ENCODE peak calls at places on chromosomes 1 and 21, in five cellular contexts. E, Z, K, I and W are unnamed samples. For H3K4me1, the result is how much of the 10 kb centered on the place peaks cover.

GRCh38 chr1:35558374-35559316 is 1.0 kb downstream of the NCDN start:
- DNase-seq in K (no peak), I (peak), Z (no peak), E (no peak), W (peak)

GRCh38 chr1:51656374-51656773 is 39.5 kb downstream of the OSBPL9 start:
- DNase-seq in E (no peak), K (no peak), I (no peak), Z (no peak), W (no peak)

GRCh38 chr1:113714606-113715269 is 44.5 kb downstream of the PHTF1 start:
- DNase-seq in E (no peak), I (no peak), Z (no peak), K (no peak), W (no peak)

GRCh38 chr1:218439541-218440295 is 94.6 kb downstream of the TGFB2 start:
- DNase-seq in Z (peak), I (no peak), K (no peak), E (no peak), W (no peak)

GRCh38 chr1:23594927-23595353 is 35.6 kb upstream of the ID3 start:
- DNase-seq in E (peak), K (peak), I (no peak), Z (no peak), W (peak)

GRCh38 chr21:36980280-36981048 is 14.0 kb upstream of the HLCS start:
- DNase-seq in Z (no peak), E (peak), I (no peak), K (peak), W (no peak)

GRCh38 chr1:33517596-33518250 is 45.3 kb downstream of the ZSCAN20 start:
- DNase-seq in E (no peak), K (no peak), Z (no peak), I (no peak), W (no peak)

GRCh38 chr21:42383331-42383730 is 12.5 kb downstream of the TMPRSS3 start:
- DNase-seq in I (no peak), E (peak), Z (no peak), K (no peak), W (no peak)

GRCh38 chr1:206769331-206769731 is 1.2 kb upstream of the IL19 start:
- DNase-seq in E (no peak), K (no peak), Z (no peak), I (peak), W (no peak)

GRCh38 chr1:226276077-226276682 is 32.8 kb downstream of the LIN9 start:
- DNase-seq in Z (no peak), E (no peak), K (no peak), I (no peak), W (no peak)

GRCh38 chr1:78247079-78247478 is 201.3 kb downstream of the GIPC2 start:
- DNase-seq in E (no peak), I (no peak), Z (no peak), K (no peak), W (no peak)

GRCh38 chr1:20291621-20292020 is 946 bp downstream of the VWA5B1 start:
- DNase-seq in K (no peak), I (no peak), E (no peak), Z (no peak), W (peak)

GRCh38 chr1:8458607-8459006 is 140.7 kb downstream of the SLC45A1 start:
- DNase-seq in Z (no peak), K (no peak), I (no peak), E (no peak), W (no peak)

GRCh38 chr1:8455700-8456305 is 137.9 kb downstream of the SLC45A1 start:
- DNase-seq in Z (no peak), E (no peak), K (no peak), I (no peak), W (no peak)

GRCh38 chr1:8456991-8457390 is 139.1 kb downstream of the SLC45A1 start:
- DNase-seq in E (no peak), Z (no peak), K (no peak), I (no peak), W (no peak)

GRCh38 chr1:8456306-8456912 is 138.5 kb downstream of the SLC45A1 start:
- DNase-seq in Z (no peak), I (no peak), K (no peak), E (no peak), W (no peak)

DNA sequence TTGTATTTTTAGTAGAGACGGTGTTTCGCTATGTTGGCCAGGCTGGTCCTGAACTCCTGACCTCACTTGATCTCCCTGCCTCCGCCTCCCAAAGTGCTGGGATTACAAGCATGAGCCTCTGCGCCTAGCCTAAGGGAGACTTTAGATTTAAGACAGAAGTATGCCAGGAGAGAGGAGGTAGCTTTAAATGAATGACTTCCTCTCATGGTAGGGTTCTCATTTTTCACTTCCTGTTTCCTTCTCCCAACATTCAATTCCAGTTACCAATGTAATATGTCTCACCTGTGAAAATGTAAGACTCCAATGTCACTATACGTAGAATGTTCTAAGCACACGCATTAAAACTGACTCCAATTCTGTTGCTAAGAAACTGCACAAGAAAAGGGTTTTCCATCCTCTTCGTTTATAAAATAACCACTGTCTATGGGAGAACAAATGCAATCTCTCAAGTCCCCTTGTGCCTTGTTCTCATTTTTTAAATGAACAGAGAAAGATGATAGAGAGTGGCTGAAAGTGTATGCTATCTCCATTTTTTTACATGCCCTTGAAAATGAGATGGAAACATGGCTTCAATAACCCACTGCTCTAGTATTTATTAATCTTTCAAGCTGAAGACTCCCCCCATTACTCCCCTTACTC is 140.0 kb downstream of the SLC45A1 start:
- DNase-seq in Z (no peak), K (no peak), E (no peak), I (no peak), W (no peak)
- H3K4me3 ChIP-seq in Z (no peak), K (no peak), E (no peak), I (no peak), W (no peak)

DNA sequence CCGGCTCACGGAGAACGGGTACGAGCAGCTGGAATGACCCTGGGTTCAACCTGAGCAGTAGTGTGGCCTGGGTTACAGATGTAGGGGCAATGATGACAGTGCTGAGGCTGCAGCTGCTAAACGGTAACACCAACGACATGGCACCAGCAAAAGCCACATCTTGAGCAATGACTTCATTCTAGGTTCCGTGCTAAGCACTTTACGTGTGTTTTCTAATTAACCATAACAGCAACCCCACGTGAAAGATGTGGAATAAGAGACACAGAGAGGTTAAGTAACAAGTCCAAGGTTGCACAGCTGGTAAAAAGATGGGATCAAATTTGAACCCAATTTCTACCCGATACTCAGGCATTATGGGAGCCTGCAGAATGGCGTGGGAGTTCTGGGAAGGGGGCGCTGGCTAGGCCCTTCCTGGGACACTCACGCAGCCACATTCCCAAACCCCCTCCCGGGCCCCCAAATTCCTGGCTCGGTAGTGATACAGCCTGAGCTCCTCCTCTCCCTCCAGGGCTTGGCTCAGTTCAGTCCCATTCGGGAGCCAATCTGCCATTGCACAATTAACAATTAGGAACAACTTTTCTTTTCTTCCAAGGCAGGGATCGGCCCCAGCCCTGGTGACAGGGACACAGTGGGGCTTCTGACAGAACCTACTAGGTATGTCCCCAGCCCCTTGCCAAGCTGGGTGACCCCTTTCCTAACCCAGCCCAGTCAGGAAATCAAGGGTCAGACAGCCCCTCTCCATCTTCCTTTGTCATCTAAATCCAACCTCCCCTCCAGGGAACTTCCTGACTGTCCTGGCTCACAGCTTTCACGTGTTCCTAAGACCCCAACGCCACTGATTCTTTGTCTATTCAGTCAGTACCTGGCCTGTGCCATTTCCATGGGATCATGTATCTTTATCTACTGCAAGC is 23.9 kb upstream of the ECE1 start:
- DNase-seq in I (no peak), K (no peak), E (no peak), Z (no peak), W (no peak)
- H3K4me1 ChIP-seq in I (under half), K (half or more), E (under half), Z (under half), W (under half)

DNA sequence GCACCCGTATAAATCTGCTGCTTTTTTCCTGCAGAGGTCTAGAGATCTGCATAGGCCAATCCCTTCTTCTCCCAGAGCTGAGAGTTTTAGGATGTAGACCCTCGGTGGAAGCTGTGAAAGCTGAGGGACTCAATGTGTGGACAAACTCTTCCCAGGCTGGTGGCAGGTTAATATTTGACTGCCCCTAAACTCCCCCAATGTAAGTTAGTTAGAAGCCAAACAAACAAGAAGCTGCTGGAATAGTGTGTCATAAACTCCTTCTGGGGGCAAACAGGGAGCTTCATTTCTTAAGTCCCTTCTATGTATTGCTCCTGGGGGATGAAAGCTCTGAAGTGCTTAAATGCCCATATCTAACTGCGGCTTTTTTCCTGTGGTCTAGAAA is 72.3 kb downstream of the SCMH1 start:
- DNase-seq in E (no peak), I (no peak), K (no peak), Z (no peak), W (no peak)
- H3K4me3 ChIP-seq in E (no peak), I (no peak), K (no peak), Z (no peak), W (no peak)

DNA sequence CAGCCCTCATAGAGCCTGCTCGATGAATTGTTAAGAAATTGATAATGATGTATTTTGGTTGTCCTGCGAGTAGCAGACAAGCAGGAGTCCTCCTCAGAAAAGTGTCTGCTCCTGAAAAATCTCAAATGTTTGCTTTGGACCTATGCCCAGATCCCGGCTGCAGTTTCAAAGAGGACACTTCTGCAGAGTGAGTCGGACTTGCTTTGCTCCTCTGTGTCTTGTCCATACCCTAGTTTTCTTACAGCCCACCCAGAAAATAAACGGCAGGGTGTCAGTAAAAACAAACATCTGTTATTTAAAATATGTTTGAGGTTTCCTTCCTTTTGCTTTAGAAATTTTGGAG is 2.8 kb downstream of the S100A10 start:
- DNase-seq in Z (peak), E (no peak), K (peak), I (no peak), W (no peak)
- H3K4me1 ChIP-seq in Z (half or more), E (half or more), K (under half), I (under half), W (half or more)

DNA sequence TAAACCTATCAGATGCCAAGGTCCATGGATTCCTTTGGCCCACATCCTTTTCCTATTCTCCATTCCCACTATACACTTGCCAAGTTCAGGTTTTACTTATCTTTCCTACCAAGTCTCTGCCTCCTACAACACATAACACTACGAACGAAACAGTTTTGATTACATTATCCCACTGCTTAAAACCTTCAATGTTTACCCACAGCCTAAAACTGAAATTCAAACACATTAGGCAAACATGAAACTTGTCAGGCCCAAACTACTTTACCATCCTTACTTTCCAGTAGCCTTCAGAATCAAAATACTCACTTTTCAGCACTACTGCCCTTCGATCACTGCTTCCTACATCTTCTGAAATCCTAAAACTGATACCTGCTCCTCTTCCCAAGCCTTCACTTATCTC is 3.0 kb downstream of the SCAF4 start:
- DNase-seq in K (no peak), I (no peak), E (no peak), Z (no peak), W (no peak)
- H3K4me3 ChIP-seq in K (peak), I (no peak), E (no peak), Z (no peak), W (peak)

DNA sequence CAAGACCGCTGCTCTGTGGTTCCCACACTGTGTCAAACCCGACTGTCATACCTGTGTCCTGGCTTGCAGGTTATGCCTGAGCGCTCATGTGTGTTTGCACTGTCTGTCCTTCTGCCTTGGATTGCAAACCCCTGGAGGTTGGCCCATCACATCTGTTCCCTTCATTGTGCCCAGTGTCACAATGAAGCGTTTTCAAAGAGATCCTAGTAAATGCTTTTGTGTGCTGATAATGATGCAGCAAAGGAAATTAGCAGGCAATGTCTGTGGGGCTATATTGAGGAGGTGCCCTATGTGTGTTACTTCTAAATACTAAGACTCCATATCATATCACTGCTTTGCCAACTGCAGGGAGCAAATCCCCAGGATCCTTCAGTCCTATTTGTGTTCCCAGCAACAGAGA is 424.4 kb upstream of the NFIA start:
- DNase-seq in E (no peak), I (no peak), K (no peak), Z (no peak), W (no peak)
- H3K4me1 ChIP-seq in E (under half), I (under half), K (under half), Z (under half), W (under half)